ENCODE peak calls at places on chromosome 7, in ten cellular contexts. V, F, I, E, X, A, H, N, P and Y are unnamed samples.

GRCh38 chr7:101728888-101729883 is 88.2 kb upstream of the CUX1 start:
- DNase-seq in V (no peak), F (peak), I (peak), E (no peak), X (peak), A (peak), H (no peak), N (no peak), P (no peak), Y (peak)

GRCh38 chr7:122056977-122057376 is 87.1 kb downstream of the AASS start:
- DNase-seq in V (no peak), F (no peak), I (no peak), E (no peak), X (no peak), A (no peak), H (no peak), N (no peak), P (no peak), Y (no peak)

GRCh38 chr7:73851410-73852338 is 9.3 kb upstream of the TMEM270 start:
- DNase-seq in V (no peak), F (peak), I (no peak), E (peak), X (peak), A (peak), H (no peak), N (no peak), P (peak), Y (peak)

GRCh38 chr7:151126500-151127137 is 40.3 kb downstream of the AGAP3 start:
- DNase-seq in V (no peak), F (no peak), I (peak), E (no peak), X (no peak), A (no peak), H (no peak), N (no peak), P (no peak), Y (no peak)

GRCh38 chr7:22430457-22430856 is 69.5 kb downstream of the STEAP1B start:
- DNase-seq in V (no peak), F (peak), I (peak), E (no peak), X (peak), A (peak), H (no peak), N (no peak), P (peak), Y (peak)

GRCh38 chr7:104185346-104185745 is 22.5 kb downstream of the ORC5 start:
- DNase-seq in V (no peak), F (no peak), I (no peak), E (no peak), X (no peak), A (no peak), H (no peak), N (no peak), P (no peak), Y (no peak)

GRCh38 chr7:145313601-145314000 is 477.7 kb upstream of the TPK1 start:
- DNase-seq in V (no peak), F (no peak), I (no peak), E (no peak), X (no peak), A (no peak), H (no peak), N (no peak), P (no peak), Y (no peak)

GRCh38 chr7:74355091-74355490 is 65.9 kb downstream of the CLIP2 start:
- DNase-seq in V (no peak), F (peak), I (no peak), E (peak), X (peak), A (no peak), H (no peak), N (no peak), P (peak), Y (peak)

GRCh38 chr7:96075510-96076349 is 246.2 kb downstream of the SLC25A13 start:
- DNase-seq in V (peak), F (peak), I (peak), E (peak), X (peak), A (no peak), H (peak), N (no peak), P (no peak), Y (peak)

GRCh38 chr7:50693475-50693874 is 89.2 kb downstream of the GRB10 start:
- DNase-seq in V (no peak), F (no peak), I (no peak), E (no peak), X (no peak), A (no peak), H (no peak), N (no peak), P (no peak), Y (no peak)

GRCh38 chr7:49060743-49061142 is 136.4 kb downstream of the CDC14C start:
- DNase-seq in V (no peak), F (no peak), I (no peak), E (no peak), X (no peak), A (no peak), H (no peak), N (no peak), P (no peak), Y (no peak)

GRCh38 chr7:48839108-48839507 is 85.2 kb upstream of the CDC14C start:
- DNase-seq in V (no peak), F (no peak), I (no peak), E (no peak), X (peak), A (no peak), H (no peak), N (no peak), P (peak), Y (no peak)

GRCh38 chr7:107051376-107051775 is 6.9 kb downstream of the PRKAR2B start:
- DNase-seq in V (no peak), F (no peak), I (no peak), E (no peak), X (peak), A (no peak), H (no peak), N (no peak), P (no peak), Y (peak)

GRCh38 chr7:92969061-92969460 is 132.7 kb upstream of the CDK6 start:
- DNase-seq in V (no peak), F (no peak), I (no peak), E (no peak), X (no peak), A (no peak), H (no peak), N (no peak), P (no peak), Y (no peak)

GRCh38 chr7:26187380-26188290 is 12.9 kb downstream of the HNRNPA2B1 start:
- DNase-seq in V (no peak), F (no peak), I (peak), E (no peak), X (no peak), A (no peak), H (no peak), N (no peak), P (no peak), Y (no peak)

GRCh38 chr7:1090236-1090635 is 2.3 kb downstream of the GPER1 start:
- DNase-seq in V (no peak), F (no peak), I (no peak), E (no peak), X (no peak), A (no peak), H (no peak), N (no peak), P (no peak), Y (no peak)

GRCh38 chr7:69967152-69967591 is 368.9 kb downstream of the AUTS2 start:
- DNase-seq in V (peak), F (no peak), I (peak), E (no peak), X (no peak), A (no peak), H (peak), N (no peak), P (no peak), Y (no peak)

GRCh38 chr7:54689394-54690058 is 69.5 kb downstream of the SEC61G start:
- DNase-seq in V (no peak), F (no peak), I (no peak), E (no peak), X (no peak), A (no peak), H (no peak), N (no peak), P (no peak), Y (no peak)

GRCh38 chr7:55130554-55131198 is 111.9 kb downstream of the EGFR start:
- DNase-seq in V (no peak), F (peak), I (peak), E (no peak), X (peak), A (no peak), H (peak), N (no peak), P (no peak), Y (peak)

GRCh38 chr7:68133045-68133444 is 1136.4 kb downstream of the TYW1 start:
- DNase-seq in V (no peak), F (no peak), I (no peak), E (no peak), X (no peak), A (no peak), H (no peak), N (no peak), P (no peak), Y (no peak)

GRCh38 chr7:2081526-2082356 is 151.0 kb downstream of the MAD1L1 start:
- DNase-seq in V (no peak), F (no peak), I (no peak), E (no peak), X (no peak), A (no peak), H (no peak), N (no peak), P (no peak), Y (no peak)

GRCh38 chr7:122310119-122311021 is 5.8 kb upstream of the FEZF1 start:
- DNase-seq in V (peak), F (no peak), I (peak), E (no peak), X (peak), A (no peak), H (no peak), N (no peak), P (no peak), Y (peak)

GRCh38 chr7:96300487-96300886 is 21.4 kb downstream of the SLC25A13 start:
- DNase-seq in V (no peak), F (no peak), I (no peak), E (no peak), X (no peak), A (no peak), H (no peak), N (no peak), P (no peak), Y (no peak)

GRCh38 chr7:42082144-42082543 is 154.9 kb downstream of the GLI3 start:
- DNase-seq in V (no peak), F (peak), I (no peak), E (no peak), X (peak), A (peak), H (no peak), N (no peak), P (no peak), Y (peak)

GRCh38 chr7:49497471-49497870 is 276.0 kb upstream of the VWC2 start:
- DNase-seq in V (no peak), F (no peak), I (no peak), E (no peak), X (no peak), A (no peak), H (no peak), N (no peak), P (no peak), Y (no peak)

GRCh38 chr7:74290999-74291441 is 1.8 kb downstream of the CLIP2 start:
- DNase-seq in V (no peak), F (no peak), I (no peak), E (no peak), X (no peak), A (no peak), H (no peak), N (peak), P (no peak), Y (no peak)

GRCh38 chr7:96097802-96098201 is 224.1 kb downstream of the SLC25A13 start:
- DNase-seq in V (no peak), F (no peak), I (no peak), E (no peak), X (peak), A (no peak), H (no peak), N (no peak), P (no peak), Y (peak)

GRCh38 chr7:70063796-70064423 is 465.6 kb downstream of the AUTS2 start:
- DNase-seq in V (peak), F (no peak), I (no peak), E (no peak), X (no peak), A (no peak), H (peak), N (no peak), P (no peak), Y (no peak)

GRCh38 chr7:33334349-33334748 is 205.0 kb downstream of the BBS9 start:
- DNase-seq in V (peak), F (no peak), I (peak), E (no peak), X (peak), A (no peak), H (no peak), N (peak), P (no peak), Y (peak)

GRCh38 chr7:46948776-46949175 is 633.1 kb downstream of the TNS3 start:
- DNase-seq in V (no peak), F (no peak), I (no peak), E (no peak), X (no peak), A (no peak), H (no peak), N (no peak), P (no peak), Y (no peak)

GRCh38 chr7:11935905-11936304 is 103.9 kb upstream of the THSD7A start:
- DNase-seq in V (no peak), F (no peak), I (no peak), E (no peak), X (no peak), A (no peak), H (no peak), N (no peak), P (peak), Y (no peak)

GRCh38 chr7:51354897-51355296 is 38.3 kb upstream of the COBL start:
- DNase-seq in V (no peak), F (no peak), I (no peak), E (no peak), X (no peak), A (no peak), H (no peak), N (no peak), P (no peak), Y (no peak)

GRCh38 chr7:50960621-50961310 is 178.1 kb upstream of the GRB10 start:
- DNase-seq in V (no peak), F (no peak), I (no peak), E (no peak), X (no peak), A (no peak), H (no peak), N (no peak), P (no peak), Y (no peak)